ENCODE peak calls at places on chromosomes 4 and X, in ten cellular contexts. Z is OCI-LY7; W is activated CD4-positive, alpha-beta T cell treated with anti-CD3 and anti-CD28 coated beads, Interleukin-2, amount 50 U/mL, for 48 hours; R is Right ventricle myocardium superior; M is activated CD8-positive, alpha-beta memory T cell treated with anti-CD3 and anti-CD28 coated beads for 48 hours; Y is colonic mucosa; Q is epithelial cell of esophagus; L is stimulated activated CD4-positive, alpha-beta T cell treated with anti-CD3 and anti-CD28 coated beads, Interleukin-2, amount 100 ng/mL, for 24 hours; V is AG10803; F is HTR-8/SVneo. T is an unnamed sample.

GRCh38 chrX:8868906-8869305 is 67.7 kb upstream of the FAM9A start:
- DNase-seq in M (no peak), V (peak), W (no peak), L (no peak), Z (no peak), F (no peak), Y (no peak), Q (peak), R (no peak), T (no peak)

GRCh38 chr4:1511441-1512041 is 105.3 kb upstream of the NKX1-1 start:
- DNase-seq in R (peak), V (peak), Y (peak), M (no peak), L (peak), Q (no peak), F (no peak), Z (peak), W (peak), T (peak)

GRCh38 chr4:189221691-189222090 is 719.0 kb upstream of the FRG1 start:
- DNase-seq in Q (no peak), Z (no peak), F (no peak), V (no peak), M (no peak), Y (no peak), W (no peak), R (no peak), L (no peak), T (no peak)

GRCh38 chr4:24794111-24794860 is 1.1 kb upstream of the SOD3 start:
- DNase-seq in Y (no peak), F (no peak), Z (no peak), Q (no peak), L (no peak), R (peak), M (no peak), W (no peak), V (peak), T (no peak)

GRCh38 chr4:172650758-172651495 is 517.7 kb upstream of the GALNT7 start:
- DNase-seq in V (no peak), Q (peak), W (no peak), Z (no peak), R (no peak), M (no peak), Y (no peak), L (no peak), F (no peak), T (no peak)

GRCh38 chr4:142913461-142914030 is 67.4 kb upstream of the INPP4B start:
- DNase-seq in L (no peak), Y (no peak), Z (no peak), R (no peak), W (no peak), F (no peak), V (peak), M (no peak), Q (no peak), T (no peak)

GRCh38 chrX:74343327-74343969 is 39.5 kb downstream of the ZCCHC13 start:
- DNase-seq in Z (no peak), Y (no peak), F (no peak), W (no peak), L (no peak), R (no peak), V (no peak), M (no peak), Q (no peak), T (no peak)

GRCh38 chrX:153735274-153735673 is 10.6 kb downstream of the ABCD1 start:
- DNase-seq in W (no peak), Z (peak), R (no peak), F (no peak), Q (no peak), L (no peak), M (no peak), Y (no peak), V (no peak), T (no peak)

GRCh38 chr4:143352052-143352451 is 15.4 kb downstream of the GAB1 start:
- DNase-seq in Q (peak), Y (peak), M (no peak), Z (no peak), F (no peak), W (no peak), V (no peak), R (no peak), L (no peak), T (no peak)

GRCh38 chr4:141730805-141731204 is 94.4 kb downstream of the IL15 start:
- DNase-seq in Z (no peak), R (no peak), M (no peak), V (no peak), F (no peak), Y (no peak), Q (no peak), L (no peak), W (no peak), T (no peak)

GRCh38 chrX:65300104-65300809 is 234.3 kb downstream of the LAS1L start:
- DNase-seq in W (no peak), M (no peak), F (no peak), Z (peak), R (no peak), Q (no peak), Y (no peak), V (no peak), L (no peak), T (no peak)

GRCh38 chr4:108762559-108763225 is at the start of gene ETNPPL:
- DNase-seq in R (peak), V (no peak), M (peak), Q (no peak), L (peak), Y (peak), W (peak), F (no peak), Z (no peak), T (peak)

GRCh38 chr4:87101543-87102199 is 118.7 kb downstream of the KLHL8 start:
- DNase-seq in L (no peak), R (no peak), M (no peak), W (no peak), V (no peak), Z (no peak), Y (no peak), Q (peak), F (no peak), T (no peak)

GRCh38 chr4:102554482-102554881 is 53.3 kb downstream of the NFKB1 start:
- DNase-seq in Y (no peak), L (no peak), M (no peak), R (peak), W (no peak), Q (no peak), V (peak), F (no peak), Z (no peak), T (no peak)

GRCh38 chr4:110085131-110085530 is 113.3 kb downstream of the ELOVL6 start:
- DNase-seq in W (no peak), L (no peak), M (no peak), R (no peak), F (no peak), V (no peak), Z (peak), Q (peak), Y (peak), T (no peak)

GRCh38 chr4:15793506-15794363 is 15.6 kb downstream of the CD38 start:
- DNase-seq in V (no peak), R (no peak), Y (no peak), Z (no peak), L (no peak), Q (no peak), F (no peak), W (no peak), M (no peak), T (no peak)

GRCh38 chrX:46666831-46667230 is 92.1 kb downstream of the SLC9A7 start:
- DNase-seq in Y (no peak), F (no peak), Z (no peak), L (no peak), V (peak), W (no peak), R (no peak), M (no peak), Q (no peak), T (no peak)

GRCh38 chr4:186348433-186348832 is 82.4 kb downstream of the F11 start:
- DNase-seq in R (no peak), F (no peak), M (no peak), Z (no peak), W (no peak), Y (no peak), Q (no peak), L (no peak), V (no peak), T (no peak)